ENCODE peak calls at places on chromosome 11, in nine cellular contexts. One of them, this sample, is unnamed.

GRCh38 chr11:122322369-122322768 is 206.4 kb upstream of the BLID start:
- DNase-seq in tibial nerve: no peak
- DNase-seq in A549: no peak
- DNase-seq in CD8-positive, alpha-beta T cell: no peak
- DNase-seq in right cardiac atrium: no peak
- DNase-seq in naive thymus-derived CD4-positive, alpha-beta T cell: no peak
- DNase-seq in cardiac muscle cell: no peak
- DNase-seq in sigmoid colon: peak; percentile 67
- DNase-seq in osteoblast: no peak
- DNase-seq in this sample: no peak

GRCh38 chr11:121669422-121669821 is 216.7 kb upstream of the SORL1-AS1 start:
- DNase-seq in cardiac muscle cell: no peak
- DNase-seq in osteoblast: no peak
- DNase-seq in tibial nerve: no peak
- DNase-seq in sigmoid colon: no peak
- DNase-seq in CD8-positive, alpha-beta T cell: no peak
- DNase-seq in right cardiac atrium: no peak
- DNase-seq in A549: no peak
- DNase-seq in naive thymus-derived CD4-positive, alpha-beta T cell: no peak
- DNase-seq in this sample: no peak

GRCh38 chr11:45217991-45218390 is 68.2 kb downstream of the SYT13 start:
- DNase-seq in CD8-positive, alpha-beta T cell: no peak
- DNase-seq in sigmoid colon: no peak
- DNase-seq in cardiac muscle cell: no peak
- DNase-seq in right cardiac atrium: no peak
- DNase-seq in osteoblast: no peak
- DNase-seq in tibial nerve: no peak
- DNase-seq in naive thymus-derived CD4-positive, alpha-beta T cell: no peak
- DNase-seq in A549: no peak
- DNase-seq in this sample: no peak

GRCh38 chr11:128771102-128771501 is 77.2 kb downstream of the FLI1 start:
- DNase-seq in naive thymus-derived CD4-positive, alpha-beta T cell: no peak
- DNase-seq in A549: no peak
- DNase-seq in CD8-positive, alpha-beta T cell: no peak
- DNase-seq in osteoblast: no peak
- DNase-seq in sigmoid colon: no peak
- DNase-seq in tibial nerve: no peak
- DNase-seq in cardiac muscle cell: no peak
- DNase-seq in right cardiac atrium: no peak
- DNase-seq in this sample: no peak

GRCh38 chr11:125946712-125947418 is 1.0 kb downstream of the VSIG10L2 start:
- DNase-seq in A549: no peak
- DNase-seq in naive thymus-derived CD4-positive, alpha-beta T cell: peak; percentile 16
- DNase-seq in osteoblast: peak; percentile 72
- DNase-seq in CD8-positive, alpha-beta T cell: peak; percentile 7
- DNase-seq in sigmoid colon: peak; percentile 59
- DNase-seq in right cardiac atrium: no peak
- DNase-seq in cardiac muscle cell: no peak
- DNase-seq in tibial nerve: no peak
- DNase-seq in this sample: no peak

GRCh38 chr11:69012092-69013008 is 696 bp downstream of the MRGPRF start:
- DNase-seq in sigmoid colon: peak; percentile 87
- DNase-seq in right cardiac atrium: peak; percentile 46
- DNase-seq in cardiac muscle cell: no peak
- DNase-seq in tibial nerve: no peak
- DNase-seq in CD8-positive, alpha-beta T cell: no peak
- DNase-seq in A549: no peak
- DNase-seq in naive thymus-derived CD4-positive, alpha-beta T cell: no peak
- DNase-seq in osteoblast: peak; percentile 88
- DNase-seq in this sample: no peak

GRCh38 chr11:8790964-8791363 is 108.4 kb downstream of the RPL27A start:
- DNase-seq in tibial nerve: no peak
- DNase-seq in A549: no peak
- DNase-seq in osteoblast: no peak
- DNase-seq in sigmoid colon: no peak
- DNase-seq in right cardiac atrium: no peak
- DNase-seq in cardiac muscle cell: no peak
- DNase-seq in naive thymus-derived CD4-positive, alpha-beta T cell: no peak
- DNase-seq in CD8-positive, alpha-beta T cell: no peak
- DNase-seq in this sample: no peak

GRCh38 chr11:68047437-68048290 is 8.8 kb downstream of the TCIRG1 start:
- DNase-seq in right cardiac atrium: no peak
- DNase-seq in CD8-positive, alpha-beta T cell: no peak
- DNase-seq in cardiac muscle cell: no peak
- DNase-seq in osteoblast: peak; percentile 75
- DNase-seq in sigmoid colon: peak; percentile 56
- DNase-seq in naive thymus-derived CD4-positive, alpha-beta T cell: no peak
- DNase-seq in A549: no peak
- DNase-seq in tibial nerve: no peak
- DNase-seq in this sample: no peak

GRCh38 chr11:7547091-7547490 is 33.3 kb downstream of the PPFIBP2 start:
- DNase-seq in osteoblast: no peak
- DNase-seq in CD8-positive, alpha-beta T cell: no peak
- DNase-seq in naive thymus-derived CD4-positive, alpha-beta T cell: no peak
- DNase-seq in A549: no peak
- DNase-seq in right cardiac atrium: no peak
- DNase-seq in sigmoid colon: no peak
- DNase-seq in tibial nerve: no peak
- DNase-seq in cardiac muscle cell: no peak
- DNase-seq in this sample: no peak

GRCh38 chr11:43917851-43918250 is 24.6 kb upstream of the C11orf96 start:
- DNase-seq in A549: no peak
- DNase-seq in CD8-positive, alpha-beta T cell: no peak
- DNase-seq in right cardiac atrium: no peak
- DNase-seq in naive thymus-derived CD4-positive, alpha-beta T cell: no peak
- DNase-seq in tibial nerve: no peak
- DNase-seq in cardiac muscle cell: no peak
- DNase-seq in sigmoid colon: no peak
- DNase-seq in osteoblast: no peak
- DNase-seq in this sample: no peak

GRCh38 chr11:3942160-3942955 is 86.9 kb downstream of the STIM1 start:
- DNase-seq in tibial nerve: no peak
- DNase-seq in A549: no peak
- DNase-seq in right cardiac atrium: no peak
- DNase-seq in CD8-positive, alpha-beta T cell: peak; percentile 19
- DNase-seq in sigmoid colon: no peak
- DNase-seq in naive thymus-derived CD4-positive, alpha-beta T cell: no peak
- DNase-seq in cardiac muscle cell: no peak
- DNase-seq in osteoblast: no peak
- DNase-seq in this sample: no peak

GRCh38 chr11:77642228-77642627 is 4.6 kb upstream of the CLNS1A start:
- DNase-seq in A549: no peak
- DNase-seq in right cardiac atrium: no peak
- DNase-seq in naive thymus-derived CD4-positive, alpha-beta T cell: no peak
- DNase-seq in osteoblast: no peak
- DNase-seq in tibial nerve: no peak
- DNase-seq in sigmoid colon: no peak
- DNase-seq in CD8-positive, alpha-beta T cell: no peak
- DNase-seq in cardiac muscle cell: no peak
- DNase-seq in this sample: no peak

GRCh38 chr11:111745719-111746504 is 20.3 kb downstream of the PPP2R1B start:
- DNase-seq in naive thymus-derived CD4-positive, alpha-beta T cell: no peak
- DNase-seq in CD8-positive, alpha-beta T cell: no peak
- DNase-seq in right cardiac atrium: no peak
- DNase-seq in cardiac muscle cell: no peak
- DNase-seq in A549: no peak
- DNase-seq in sigmoid colon: no peak
- DNase-seq in tibial nerve: no peak
- DNase-seq in osteoblast: no peak
- DNase-seq in this sample: no peak

GRCh38 chr11:70272009-70272408 is 1.5 kb downstream of the PPFIA1 start:
- DNase-seq in CD8-positive, alpha-beta T cell: no peak
- DNase-seq in naive thymus-derived CD4-positive, alpha-beta T cell: no peak
- DNase-seq in osteoblast: no peak
- DNase-seq in right cardiac atrium: no peak
- DNase-seq in tibial nerve: no peak
- DNase-seq in sigmoid colon: peak; percentile 27
- DNase-seq in A549: no peak
- DNase-seq in cardiac muscle cell: no peak
- DNase-seq in this sample: no peak

GRCh38 chr11:2661173-2662023 is 38.4 kb downstream of the KCNQ1OT1 start:
- DNase-seq in A549: no peak
- DNase-seq in right cardiac atrium: no peak
- DNase-seq in osteoblast: peak; percentile 73
- DNase-seq in sigmoid colon: no peak
- DNase-seq in cardiac muscle cell: no peak
- DNase-seq in naive thymus-derived CD4-positive, alpha-beta T cell: no peak
- DNase-seq in CD8-positive, alpha-beta T cell: no peak
- DNase-seq in tibial nerve: no peak
- DNase-seq in this sample: no peak

GRCh38 chr11:2662024-2662312 is 37.8 kb downstream of the KCNQ1OT1 start:
- DNase-seq in A549: no peak
- DNase-seq in naive thymus-derived CD4-positive, alpha-beta T cell: no peak
- DNase-seq in right cardiac atrium: no peak
- DNase-seq in sigmoid colon: no peak
- DNase-seq in osteoblast: peak; percentile 48
- DNase-seq in tibial nerve: no peak
- DNase-seq in CD8-positive, alpha-beta T cell: no peak
- DNase-seq in cardiac muscle cell: no peak
- DNase-seq in this sample: no peak

GRCh38 chr11:2663506-2663905 is 36.3 kb downstream of the KCNQ1OT1 start:
- DNase-seq in A549: no peak
- DNase-seq in osteoblast: peak; percentile 9
- DNase-seq in CD8-positive, alpha-beta T cell: no peak
- DNase-seq in sigmoid colon: no peak
- DNase-seq in right cardiac atrium: no peak
- DNase-seq in naive thymus-derived CD4-positive, alpha-beta T cell: no peak
- DNase-seq in tibial nerve: no peak
- DNase-seq in cardiac muscle cell: no peak
- DNase-seq in this sample: no peak

GRCh38 chr11:2663915-2664314 is 35.9 kb downstream of the KCNQ1OT1 start:
- DNase-seq in naive thymus-derived CD4-positive, alpha-beta T cell: no peak
- DNase-seq in CD8-positive, alpha-beta T cell: peak; percentile 7
- DNase-seq in cardiac muscle cell: no peak
- DNase-seq in tibial nerve: no peak
- DNase-seq in right cardiac atrium: no peak
- DNase-seq in osteoblast: peak; percentile 39
- DNase-seq in A549: no peak
- DNase-seq in sigmoid colon: no peak
- DNase-seq in this sample: no peak

GRCh38 chr11:2662430-2663299 is 37.1 kb downstream of the KCNQ1OT1 start:
- DNase-seq in A549: no peak
- DNase-seq in tibial nerve: no peak
- DNase-seq in sigmoid colon: no peak
- DNase-seq in CD8-positive, alpha-beta T cell: no peak
- DNase-seq in naive thymus-derived CD4-positive, alpha-beta T cell: no peak
- DNase-seq in cardiac muscle cell: no peak
- DNase-seq in right cardiac atrium: no peak
- DNase-seq in osteoblast: peak; percentile 58
- DNase-seq in this sample: no peak
- H3K9me3 ChIP-seq in A549: peaks cover 62% of the 10 kb centered on the region
- H3K9me3 ChIP-seq in tibial nerve: peaks cover 79% of the 10 kb centered on the region
- H3K9me3 ChIP-seq in sigmoid colon: no peaks in the 10 kb centered on the region
- H3K9me3 ChIP-seq in CD8-positive, alpha-beta T cell: no peaks in the 10 kb centered on the region
- H3K9me3 ChIP-seq in naive thymus-derived CD4-positive, alpha-beta T cell: no peaks in the 10 kb centered on the region
- H3K9me3 ChIP-seq in cardiac muscle cell: peaks cover 8% of the 10 kb centered on the region
- H3K9me3 ChIP-seq in right cardiac atrium: no peaks in the 10 kb centered on the region
- H3K9me3 ChIP-seq in osteoblast: peaks cover 28% of the 10 kb centered on the region
- H3K9me3 ChIP-seq in this sample: no peaks in the 10 kb centered on the region

DNA sequence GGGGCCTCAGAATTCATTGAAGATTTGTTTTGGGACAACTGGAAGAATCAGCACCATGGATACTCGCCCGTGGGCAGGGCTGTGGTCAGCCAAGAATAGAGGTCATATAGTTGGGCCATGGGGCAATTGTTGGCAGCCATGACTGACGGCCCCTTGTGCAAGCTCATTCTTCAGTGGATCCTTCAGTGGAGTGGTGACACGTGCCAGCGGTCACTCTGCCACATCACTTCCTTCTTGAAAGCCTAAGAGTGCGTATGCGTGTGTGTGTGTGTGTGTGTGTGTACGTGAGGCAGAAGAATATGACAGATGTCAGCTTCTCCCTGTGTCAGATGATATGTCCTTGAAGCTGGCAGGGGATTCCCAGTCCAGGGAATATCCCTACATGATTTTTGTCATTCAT is 1.8 kb upstream of the IL18BP start:
- DNase-seq in CD8-positive, alpha-beta T cell: no peak
- DNase-seq in right cardiac atrium: peak; percentile 71
- DNase-seq in A549: no peak
- DNase-seq in osteoblast: peak; percentile 46
- DNase-seq in tibial nerve: no peak
- DNase-seq in naive thymus-derived CD4-positive, alpha-beta T cell: no peak
- DNase-seq in sigmoid colon: peak; percentile 68
- DNase-seq in cardiac muscle cell: no peak
- DNase-seq in this sample: no peak
- H3K9me3 ChIP-seq in CD8-positive, alpha-beta T cell: no peaks in the 10 kb centered on the region
- H3K9me3 ChIP-seq in right cardiac atrium: no peaks in the 10 kb centered on the region
- H3K9me3 ChIP-seq in A549: no peaks in the 10 kb centered on the region
- H3K9me3 ChIP-seq in osteoblast: no peaks in the 10 kb centered on the region
- H3K9me3 ChIP-seq in tibial nerve: no peaks in the 10 kb centered on the region
- H3K9me3 ChIP-seq in naive thymus-derived CD4-positive, alpha-beta T cell: no peaks in the 10 kb centered on the region
- H3K9me3 ChIP-seq in sigmoid colon: no peaks in the 10 kb centered on the region
- H3K9me3 ChIP-seq in cardiac muscle cell: no peaks in the 10 kb centered on the region
- H3K9me3 ChIP-seq in this sample: peaks cover 2% of the 10 kb centered on the region

GRCh38 chr11:2651826-2652237 is 48.0 kb downstream of the KCNQ1OT1 start:
- DNase-seq in cardiac muscle cell: no peak
- DNase-seq in right cardiac atrium: no peak
- DNase-seq in CD8-positive, alpha-beta T cell: no peak
- DNase-seq in tibial nerve: no peak
- DNase-seq in osteoblast: peak; percentile 44
- DNase-seq in A549: no peak
- DNase-seq in naive thymus-derived CD4-positive, alpha-beta T cell: no peak
- DNase-seq in sigmoid colon: no peak
- DNase-seq in this sample: no peak

GRCh38 chr11:2655834-2656622 is 43.8 kb downstream of the KCNQ1OT1 start:
- DNase-seq in cardiac muscle cell: no peak
- DNase-seq in naive thymus-derived CD4-positive, alpha-beta T cell: no peak
- DNase-seq in A549: no peak
- DNase-seq in CD8-positive, alpha-beta T cell: no peak
- DNase-seq in sigmoid colon: no peak
- DNase-seq in tibial nerve: no peak
- DNase-seq in osteoblast: no peak
- DNase-seq in right cardiac atrium: no peak
- DNase-seq in this sample: no peak

GRCh38 chr11:2655320-2655719 is 44.5 kb downstream of the KCNQ1OT1 start:
- DNase-seq in tibial nerve: no peak
- DNase-seq in right cardiac atrium: no peak
- DNase-seq in A549: no peak
- DNase-seq in sigmoid colon: no peak
- DNase-seq in naive thymus-derived CD4-positive, alpha-beta T cell: no peak
- DNase-seq in CD8-positive, alpha-beta T cell: no peak
- DNase-seq in cardiac muscle cell: no peak
- DNase-seq in osteoblast: no peak
- DNase-seq in this sample: no peak

GRCh38 chr11:2652857-2653643 is 46.7 kb downstream of the KCNQ1OT1 start:
- DNase-seq in osteoblast: peak; percentile 63
- DNase-seq in tibial nerve: no peak
- DNase-seq in naive thymus-derived CD4-positive, alpha-beta T cell: no peak
- DNase-seq in cardiac muscle cell: no peak
- DNase-seq in right cardiac atrium: no peak
- DNase-seq in A549: no peak
- DNase-seq in CD8-positive, alpha-beta T cell: no peak
- DNase-seq in sigmoid colon: no peak
- DNase-seq in this sample: no peak

GRCh38 chr11:2653930-2654739 is 45.7 kb downstream of the KCNQ1OT1 start:
- DNase-seq in right cardiac atrium: no peak
- DNase-seq in naive thymus-derived CD4-positive, alpha-beta T cell: no peak
- DNase-seq in A549: no peak
- DNase-seq in tibial nerve: no peak
- DNase-seq in cardiac muscle cell: no peak
- DNase-seq in CD8-positive, alpha-beta T cell: no peak
- DNase-seq in osteoblast: peak; percentile 48
- DNase-seq in sigmoid colon: no peak
- DNase-seq in this sample: no peak
- H3K9me3 ChIP-seq in right cardiac atrium: no peaks in the 10 kb centered on the region
- H3K9me3 ChIP-seq in naive thymus-derived CD4-positive, alpha-beta T cell: peaks cover 14% of the 10 kb centered on the region
- H3K9me3 ChIP-seq in A549: peaks cover 98% of the 10 kb centered on the region
- H3K9me3 ChIP-seq in tibial nerve: peaks cover 99% of the 10 kb centered on the region
- H3K9me3 ChIP-seq in cardiac muscle cell: no peaks in the 10 kb centered on the region
- H3K9me3 ChIP-seq in CD8-positive, alpha-beta T cell: peaks cover 11% of the 10 kb centered on the region
- H3K9me3 ChIP-seq in osteoblast: peaks cover 26% of the 10 kb centered on the region
- H3K9me3 ChIP-seq in sigmoid colon: peaks cover 4% of the 10 kb centered on the region
- H3K9me3 ChIP-seq in this sample: peaks cover 3% of the 10 kb centered on the region

GRCh38 chr11:63563201-63564055 is at the start of gene PLAAT2:
- DNase-seq in cardiac muscle cell: no peak
- DNase-seq in tibial nerve: no peak
- DNase-seq in right cardiac atrium: no peak
- DNase-seq in CD8-positive, alpha-beta T cell: no peak
- DNase-seq in A549: no peak
- DNase-seq in sigmoid colon: peak; percentile 12
- DNase-seq in osteoblast: no peak
- DNase-seq in naive thymus-derived CD4-positive, alpha-beta T cell: no peak
- DNase-seq in this sample: no peak
- H3K9me3 ChIP-seq in cardiac muscle cell: no peaks in the 10 kb centered on the region
- H3K9me3 ChIP-seq in tibial nerve: no peaks in the 10 kb centered on the region
- H3K9me3 ChIP-seq in right cardiac atrium: no peaks in the 10 kb centered on the region
- H3K9me3 ChIP-seq in CD8-positive, alpha-beta T cell: no peaks in the 10 kb centered on the region
- H3K9me3 ChIP-seq in A549: no peaks in the 10 kb centered on the region
- H3K9me3 ChIP-seq in sigmoid colon: no peaks in the 10 kb centered on the region
- H3K9me3 ChIP-seq in osteoblast: no peaks in the 10 kb centered on the region
- H3K9me3 ChIP-seq in naive thymus-derived CD4-positive, alpha-beta T cell: no peaks in the 10 kb centered on the region
- H3K9me3 ChIP-seq in this sample: no peaks in the 10 kb centered on the region

This sample was measured in T-helper 17 cell.